ENCODE peak calls at places on chromosomes 1 and 21, in six cellular contexts. Y is HCT116, P is endothelial cell of umbilical vein, F is esophagus squamous epithelium, R is ovary, W is GM12891. I is an unnamed sample.

GRCh38 chr1:60984066-60984799 is 98.1 kb upstream of the NFIA start:
- DNase-seq in Y (no peak), P (peak; percentile 92), F (no peak), R (peak; percentile 75), W (no peak), I (no peak)

GRCh38 chr1:15975358-15975804 is 520 bp downstream of the ZBTB17 start:
- DNase-seq in Y (no peak), P (peak; percentile 62), F (no peak), R (no peak), W (peak; percentile 73), I (no peak)

GRCh38 chr1:16243936-16244649 is 7.1 kb upstream of the CPLANE2 start:
- DNase-seq in Y (peak; percentile 65), P (peak; percentile 87), F (no peak), R (peak; percentile 82), W (peak; percentile 54), I (peak; percentile 79)

GRCh38 chr1:204495078-204495753 is 611 bp upstream of the PIK3C2B start:
- DNase-seq in Y (no peak), P (no peak), F (no peak), R (no peak), W (no peak), I (no peak)

GRCh38 chr1:43367026-43367903 is 546 bp downstream of the ELOVL1 start:
- DNase-seq in Y (peak; percentile 46), P (peak; percentile 37), F (no peak), R (peak; percentile 54), W (peak; percentile 76), I (no peak)

GRCh38 chr1:201838381-201838780 is 9.4 kb downstream of the IPO9 start:
- DNase-seq in Y (no peak), P (no peak), F (no peak), R (no peak), W (no peak), I (no peak)

GRCh38 chr1:244030481-244031040 is 20.5 kb upstream of the ZBTB18 start:
- DNase-seq in Y (no peak), P (no peak), F (no peak), R (no peak), W (no peak), I (no peak)

GRCh38 chr1:2046225-2046917 is 3.8 kb upstream of the PRKCZ start:
- DNase-seq in Y (peak; percentile 57), P (peak; percentile 21), F (no peak), R (no peak), W (peak; percentile 61), I (no peak)

GRCh38 chr1:224387302-224387912 is 30.7 kb downstream of the CNIH4 start:
- DNase-seq in Y (no peak), P (no peak), F (no peak), R (no peak), W (no peak), I (no peak)

GRCh38 chr21:44365251-44365966 is 12.0 kb downstream of the TRPM2 start:
- DNase-seq in Y (no peak), P (no peak), F (no peak), R (no peak), W (no peak), I (no peak)

GRCh38 chr1:68623700-68624099 is 126.8 kb upstream of the DEPDC1 start:
- DNase-seq in Y (no peak), P (peak; percentile 9), F (no peak), R (no peak), W (no peak), I (no peak)

GRCh38 chr1:48776400-48777218 is at the start of gene BEND5:
- DNase-seq in Y (no peak), P (no peak), F (no peak), R (peak; percentile 73), W (peak; percentile 13), I (peak; percentile 25)

GRCh38 chr1:41799723-41800122 is 119.0 kb downstream of the HIVEP3 start:
- DNase-seq in Y (no peak), P (no peak), F (no peak), R (no peak), W (no peak), I (no peak)

GRCh38 chr1:23100074-23100748 is 68.4 kb downstream of the LUZP1 start:
- DNase-seq in Y (no peak), P (peak; percentile 59), F (no peak), R (no peak), W (no peak), I (peak; percentile 25)

DNA sequence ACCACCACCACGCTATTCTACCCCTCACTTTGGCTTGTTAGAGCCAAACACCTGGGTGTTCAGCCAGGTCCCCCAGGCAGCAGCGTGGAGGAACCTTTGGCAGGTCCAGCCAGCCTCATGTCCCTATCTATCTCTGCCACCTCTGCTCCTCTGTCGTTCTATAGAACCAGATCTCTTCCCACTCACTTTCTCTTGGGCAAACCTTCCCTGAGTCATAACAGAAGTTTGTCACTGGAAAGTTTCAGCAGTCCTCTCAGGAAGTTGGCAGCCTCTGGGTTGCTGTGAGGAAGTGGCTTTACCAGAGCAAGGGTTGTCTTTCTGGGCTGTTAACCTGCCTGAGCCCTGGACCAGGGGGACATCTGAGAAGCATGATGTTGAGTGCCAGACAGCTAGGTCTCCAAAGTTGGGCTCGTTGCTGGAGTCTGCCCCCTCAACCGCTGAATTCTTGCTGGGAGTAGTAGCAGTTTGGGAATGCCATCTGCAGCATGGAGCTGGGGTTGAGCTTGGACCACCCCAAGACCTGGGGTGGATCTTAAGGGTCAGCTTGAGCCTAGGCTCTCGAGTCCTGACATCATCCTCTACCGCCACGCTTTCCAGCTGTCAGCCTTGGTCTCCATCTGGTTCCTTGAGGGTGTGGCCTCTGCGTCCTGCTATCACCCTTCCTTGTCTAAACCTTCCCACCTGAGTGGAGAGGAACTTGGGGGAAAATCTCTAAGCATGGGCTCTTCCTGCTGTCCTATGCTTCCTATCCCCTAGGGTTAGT is 870 bp upstream of the SH3BGRL3 start:
- DNase-seq in Y (no peak), P (peak; percentile 39), F (no peak), R (no peak), W (no peak), I (no peak)
- TF ChIP-seq POLR2A in Y (no peak), P (no peak), F (peak; percentile 10), R (no peak), W (no peak), I (peak; percentile 45)

GRCh38 chr1:208235983-208236761 is 8.0 kb downstream of the PLXNA2 start:
- DNase-seq in Y (no peak), P (peak; percentile 87), F (no peak), R (peak; percentile 76), W (no peak), I (peak; percentile 37)
- TF ChIP-seq POLR2A in Y (no peak), P (peak; percentile 43), F (no peak), R (no peak), W (no peak), I (no peak)

GRCh38 chr1:85624361-85624760 is 43.8 kb downstream of the CCN1 start:
- DNase-seq in Y (no peak), P (no peak), F (no peak), R (no peak), W (no peak), I (no peak)

GRCh38 chr1:85626818-85627217 is 46.3 kb downstream of the CCN1 start:
- DNase-seq in Y (no peak), P (no peak), F (no peak), R (no peak), W (no peak), I (no peak)

GRCh38 chr1:85628791-85629531 is 48.4 kb downstream of the CCN1 start:
- DNase-seq in Y (peak; percentile 62), P (peak; percentile 81), F (no peak), R (no peak), W (no peak), I (no peak)

GRCh38 chr1:85629532-85629920 is 49.0 kb downstream of the CCN1 start:
- DNase-seq in Y (no peak), P (no peak), F (no peak), R (no peak), W (no peak), I (no peak)
- TF ChIP-seq POLR2A in Y (no peak), P (no peak), F (no peak), R (no peak), W (no peak), I (no peak)

GRCh38 chr1:151510957-151511635 is at the start of gene CGN:
- DNase-seq in Y (no peak), P (peak; percentile 89), F (no peak), R (peak; percentile 92), W (peak; percentile 75), I (peak; percentile 51)
- TF ChIP-seq POLR2A in Y (no peak), P (no peak), F (peak; percentile 29), R (peak; percentile 47), W (no peak), I (no peak)

GRCh38 chr1:145887631-145888030 is 2.0 kb upstream of the ANKRD35 start:
- DNase-seq in Y (no peak), P (no peak), F (no peak), R (no peak), W (no peak), I (no peak)
- TF ChIP-seq POLR2A in Y (no peak), P (no peak), F (no peak), R (no peak), W (no peak), I (no peak)

GRCh38 chr1:230868736-230869385 is 540 bp upstream of the C1orf198 start:
- DNase-seq in Y (peak; percentile 24), P (peak; percentile 45), F (no peak), R (no peak), W (peak; percentile 24), I (no peak)

GRCh38 chr1:230866171-230866811 is 2.0 kb downstream of the C1orf198 start:
- DNase-seq in Y (no peak), P (peak; percentile 16), F (no peak), R (no peak), W (no peak), I (no peak)

GRCh38 chr1:230869499-230869898 is 1.2 kb upstream of the C1orf198 start:
- DNase-seq in Y (no peak), P (no peak), F (no peak), R (no peak), W (no peak), I (no peak)

GRCh38 chr1:230867119-230867902 is 1.0 kb downstream of the C1orf198 start:
- DNase-seq in Y (no peak), P (peak; percentile 39), F (no peak), R (no peak), W (no peak), I (no peak)

GRCh38 chr1:230867903-230868735 is at the start of gene C1orf198:
- DNase-seq in Y (no peak), P (peak; percentile 60), F (no peak), R (peak; percentile 88), W (peak; percentile 77), I (peak; percentile 73)
- TF ChIP-seq POLR2A in Y (peak; percentile 50), P (peak; percentile 65), F (no peak), R (peak; percentile 47), W (no peak), I (peak; percentile 88)

GRCh38 chr1:150262388-150263320 is 5.1 kb downstream of the CA14 start:
- DNase-seq in Y (no peak), P (no peak), F (no peak), R (no peak), W (no peak), I (no peak)
- TF ChIP-seq POLR2A in Y (no peak), P (peak; percentile 51), F (no peak), R (no peak), W (no peak), I (no peak)

I was measured in gastrocnemius medialis.